ENCODE peak calls at places on chromosome 2, in seven cellular contexts. E is neural progenitor cell, D is lower lobe of right lung, J is tibial nerve, V is cardiac muscle cell, C is OCI-LY7, G is sigmoid colon. A is an unnamed sample.

GRCh38 chr2:95333888-95334338 is 36.8 kb downstream of the KCNIP3 start:
- DNase-seq in E (no peak), D (peak; percentile 46), J (no peak), V (no peak), C (no peak), G (peak; percentile 97), A (peak; percentile 33)

GRCh38 chr2:136582631-136583205 is 182.6 kb upstream of the THSD7B start:
- DNase-seq in E (peak; percentile 78), D (no peak), J (peak; percentile 6), V (peak; percentile 66), C (peak; percentile 39), G (no peak), A (peak; percentile 0)

GRCh38 chr2:84041494-84041893 is 417.6 kb downstream of the SUCLG1 start:
- DNase-seq in E (no peak), D (no peak), J (no peak), V (no peak), C (no peak), G (no peak), A (no peak)

GRCh38 chr2:76667764-76668163 is 854.4 kb downstream of the LRRTM4 start:
- DNase-seq in E (no peak), D (no peak), J (no peak), V (peak; percentile 18), C (no peak), G (no peak), A (no peak)

GRCh38 chr2:134453476-134453875 is 199.6 kb downstream of the MGAT5 start:
- DNase-seq in E (no peak), D (no peak), J (no peak), V (no peak), C (no peak), G (no peak), A (no peak)

GRCh38 chr2:25597881-25598280 is 75.5 kb downstream of the DTNB start:
- DNase-seq in E (no peak), D (no peak), J (no peak), V (no peak), C (no peak), G (no peak), A (no peak)

GRCh38 chr2:108129636-108130035 is 110.1 kb upstream of the SULT1C3 start:
- DNase-seq in E (no peak), D (no peak), J (no peak), V (no peak), C (no peak), G (no peak), A (no peak)

GRCh38 chr2:39000552-39000951 is 110.9 kb downstream of the ARHGEF33 start:
- DNase-seq in E (no peak), D (no peak), J (no peak), V (peak; percentile 27), C (no peak), G (no peak), A (no peak)

GRCh38 chr2:3805120-3805519 is 101.7 kb downstream of the DCDC2C start:
- DNase-seq in E (peak; percentile 75), D (no peak), J (peak; percentile 6), V (peak; percentile 25), C (no peak), G (no peak), A (no peak)

GRCh38 chr2:235042576-235043515 is 91.0 kb downstream of the SH3BP4 start:
- DNase-seq in E (no peak), D (peak; percentile 66), J (no peak), V (no peak), C (no peak), G (peak; percentile 43), A (no peak)

GRCh38 chr2:31946838-31947237 is 64.0 kb downstream of the MEMO1 start:
- DNase-seq in E (no peak), D (no peak), J (no peak), V (no peak), C (no peak), G (no peak), A (no peak)

GRCh38 chr2:240124651-240125030 is 11.5 kb downstream of the COPS9 start:
- DNase-seq in E (no peak), D (peak; percentile 15), J (no peak), V (no peak), C (no peak), G (no peak), A (no peak)

GRCh38 chr2:86049529-86049928 is 56.2 kb downstream of the POLR1A start:
- DNase-seq in E (no peak), D (no peak), J (no peak), V (no peak), C (no peak), G (no peak), A (no peak)

GRCh38 chr2:71276311-71277158 is 49.6 kb upstream of the PAIP2B start:
- DNase-seq in E (peak; percentile 96), D (peak; percentile 90), J (peak; percentile 49), V (peak; percentile 95), C (peak; percentile 91), G (peak; percentile 88), A (peak; percentile 50)

GRCh38 chr2:24873619-24874018 is 46.4 kb downstream of the ADCY3 start:
- DNase-seq in E (no peak), D (no peak), J (peak; percentile 69), V (no peak), C (no peak), G (no peak), A (peak; percentile 64)

DNA sequence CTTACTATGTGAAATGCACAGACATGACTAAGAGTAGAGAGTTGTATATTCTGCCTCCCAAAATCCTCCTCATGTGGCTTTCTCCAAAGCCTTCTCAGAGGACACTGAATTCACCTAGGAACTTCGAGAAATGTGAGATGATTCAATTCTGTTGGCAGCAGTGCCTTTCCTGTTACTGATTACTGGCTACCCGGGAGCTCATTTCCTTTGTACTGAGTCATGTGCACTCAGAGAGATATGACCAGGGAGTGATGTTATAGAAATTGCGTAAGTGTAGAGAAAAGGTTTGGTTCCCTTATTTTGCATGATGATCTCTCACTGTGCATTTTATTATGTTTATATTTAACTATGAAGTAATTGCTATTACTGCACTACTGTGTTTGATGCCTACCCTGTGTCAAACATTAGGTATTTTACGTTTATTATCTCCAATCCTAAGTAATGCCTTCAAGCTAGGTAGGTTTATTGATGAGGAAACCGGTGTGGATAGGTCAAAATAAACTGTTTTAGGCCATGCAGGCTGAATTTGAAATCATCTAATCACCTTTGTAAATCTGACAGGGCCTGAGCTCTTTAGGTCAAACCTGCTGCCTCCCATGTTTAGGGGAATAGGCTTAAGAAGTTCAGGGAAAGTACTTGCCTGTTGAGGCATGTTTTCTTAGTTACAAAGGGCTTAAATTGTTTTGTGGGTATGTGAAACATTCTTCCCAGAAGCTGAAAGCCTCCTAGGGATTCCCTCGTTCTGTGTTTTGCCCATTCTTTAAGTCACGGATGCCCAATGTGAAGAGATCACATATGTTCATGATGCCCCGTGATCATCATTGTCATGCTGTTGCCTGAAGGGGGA is 86.8 kb downstream of the FMNL2 start:
- DNase-seq in E (no peak), D (no peak), J (peak; percentile 61), V (no peak), C (no peak), G (no peak), A (peak; percentile 99)
- H3K4me3 ChIP-seq in E (no peak overlapping the region), D (no peak overlapping the region), J (no peak overlapping the region), V (no peak overlapping the region), C (no peak overlapping the region), G (no peak overlapping the region), A (no peak overlapping the region)

DNA sequence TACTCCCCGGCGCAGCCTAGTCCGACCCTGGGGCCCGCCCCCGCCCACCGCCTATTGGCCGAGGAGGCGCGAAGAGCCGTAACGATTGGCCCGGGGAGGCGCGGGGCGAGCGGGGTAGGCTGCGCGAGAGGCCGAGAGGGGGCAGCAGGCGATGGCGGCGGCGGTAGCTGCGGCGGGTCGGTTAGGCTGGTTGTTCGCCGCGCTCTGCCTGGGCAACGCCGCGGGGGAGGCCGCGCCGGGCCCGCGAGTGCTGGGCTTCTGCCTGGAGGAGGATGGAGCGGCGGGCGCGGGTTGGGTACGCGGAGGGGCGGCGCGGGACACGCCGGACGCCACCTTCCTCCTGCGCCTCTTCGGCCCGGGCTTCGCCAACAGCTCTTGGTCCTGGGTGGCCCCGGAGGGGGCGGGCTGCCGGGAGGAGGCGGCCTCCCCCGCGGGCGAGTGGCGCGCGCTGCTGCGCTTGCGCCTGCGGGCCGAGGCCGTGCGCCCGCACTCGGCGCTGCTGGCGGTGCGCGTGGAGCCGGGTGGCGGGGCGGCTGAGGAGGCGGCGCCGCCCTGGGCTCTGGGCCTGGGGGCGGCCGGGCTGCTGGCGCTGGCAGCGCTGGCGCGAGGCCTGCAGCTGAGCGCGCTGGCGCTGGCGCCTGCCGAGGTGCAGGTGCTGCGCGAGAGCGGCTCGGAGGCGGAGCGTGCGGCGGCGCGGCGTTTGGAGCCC is at the start of gene CNNM3:
- DNase-seq in E (peak; percentile 98), D (peak; percentile 98), J (peak; percentile 93), V (peak; percentile 96), C (peak; percentile 94), G (peak; percentile 98), A (peak; percentile 84)
- TF ChIP-seq CTCF in E (peak; percentile 68), D (peak; percentile 73), J (peak; percentile 87), V (peak; percentile 63), C (peak; percentile 61), G (peak; percentile 31), A (peak; percentile 56)

GRCh38 chr2:97965146-97965545 is 30.6 kb downstream of the TMEM131 start:
- DNase-seq in E (no peak), D (no peak), J (no peak), V (no peak), C (no peak), G (no peak), A (no peak)
- H3K4me3 ChIP-seq in E (no peak overlapping the region), D (no peak overlapping the region), J (no peak overlapping the region), V (no peak overlapping the region), C (no peak overlapping the region), G (no peak overlapping the region), A (no peak overlapping the region)

GRCh38 chr2:98155291-98155690 is 68.3 kb downstream of the VWA3B start:
- DNase-seq in E (no peak), D (no peak), J (no peak), V (no peak), C (no peak), G (no peak), A (no peak)

GRCh38 chr2:98153402-98153938 is 66.5 kb downstream of the VWA3B start:
- DNase-seq in E (no peak), D (no peak), J (no peak), V (no peak), C (no peak), G (no peak), A (no peak)

GRCh38 chr2:98158305-98158704 is 71.3 kb downstream of the VWA3B start:
- DNase-seq in E (no peak), D (no peak), J (no peak), V (peak; percentile 67), C (no peak), G (no peak), A (no peak)

GRCh38 chr2:98157557-98157956 is 70.6 kb downstream of the VWA3B start:
- DNase-seq in E (peak; percentile 36), D (no peak), J (no peak), V (peak; percentile 48), C (peak; percentile 59), G (no peak), A (no peak)

GRCh38 chr2:98155721-98156120 is 68.8 kb downstream of the VWA3B start:
- DNase-seq in E (no peak), D (no peak), J (no peak), V (no peak), C (no peak), G (no peak), A (no peak)
- TF ChIP-seq CTCF in E (no peak), D (no peak), J (no peak), V (no peak), C (no peak), G (no peak), A (no peak)